ENCODE peak calls at places on chromosomes 3 and 15, in nine cellular contexts. K is sigmoid colon, G is HCT116, X is breast epithelium, Z is suprapubic skin, T is GM23338, A is spleen, S is transverse colon, J is H1. Y is an unnamed sample.

GRCh38 chr3:74267583-74268184 is 346.8 kb downstream of the CNTN3 start:
- DNase-seq in X (no peak), J (no peak), G (no peak), S (peak; percentile 19), K (no peak), Z (no peak), A (no peak), T (peak; percentile 91), Y (peak; percentile 36)

GRCh38 chr15:73125219-73125618 is 73.0 kb downstream of the NEO1 start:
- DNase-seq in X (no peak), A (no peak), S (no peak), J (no peak), K (no peak), G (no peak), T (peak; percentile 9), Z (no peak), Y (no peak)

GRCh38 chr3:48088056-48088748 is 72.0 kb upstream of the MAP4 start:
- DNase-seq in X (no peak), A (no peak), J (peak; percentile 54), G (no peak), S (no peak), Z (peak; percentile 82), K (peak; percentile 75), T (peak; percentile 44), Y (peak; percentile 3)

GRCh38 chr3:133783762-133784161 is 21.9 kb upstream of the SRPRB start:
- DNase-seq in K (no peak), J (no peak), Z (no peak), X (no peak), T (peak; percentile 53), A (no peak), G (no peak), S (no peak), Y (no peak)

GRCh38 chr3:15153103-15153502 is 52.9 kb upstream of the CAPN7 start:
- DNase-seq in A (no peak), G (no peak), J (no peak), T (no peak), S (no peak), Z (no peak), X (no peak), K (no peak), Y (no peak)

GRCh38 chr3:127551178-127551577 is 39.4 kb downstream of the TPRA1 start:
- DNase-seq in S (no peak), K (no peak), G (no peak), T (no peak), A (no peak), Z (no peak), J (no peak), X (no peak), Y (no peak)

GRCh38 chr3:123110238-123110952 is 43.6 kb downstream of the PDIA5 start:
- DNase-seq in X (no peak), T (no peak), Z (no peak), A (peak; percentile 61), S (no peak), K (no peak), G (no peak), J (no peak), Y (no peak)

GRCh38 chr3:34869696-34870095 is 769.6 kb upstream of the ARPP21 start:
- DNase-seq in G (no peak), X (no peak), T (no peak), J (no peak), Z (no peak), K (no peak), S (no peak), A (no peak), Y (no peak)

GRCh38 chr15:74781673-74782595 is at the start of gene CSK:
- DNase-seq in X (no peak), G (no peak), A (peak; percentile 96), Z (no peak), T (peak; percentile 67), K (peak; percentile 86), J (peak; percentile 79), S (peak; percentile 81), Y (peak; percentile 55)

GRCh38 chr15:74783808-74784175 is 1.9 kb downstream of the CSK start:
- DNase-seq in S (no peak), A (peak; percentile 78), K (peak; percentile 64), Z (no peak), T (no peak), X (no peak), G (no peak), J (no peak), Y (no peak)

GRCh38 chr15:74784426-74784825 is 2.5 kb downstream of the CSK start:
- DNase-seq in T (no peak), J (no peak), S (no peak), X (no peak), Z (no peak), G (no peak), A (peak; percentile 63), K (no peak), Y (no peak)

GRCh38 chr15:74782596-74783071 is 754 bp downstream of the CSK start:
- DNase-seq in A (peak; percentile 88), X (no peak), S (no peak), G (no peak), K (no peak), J (no peak), T (no peak), Z (no peak), Y (no peak)

DNA sequence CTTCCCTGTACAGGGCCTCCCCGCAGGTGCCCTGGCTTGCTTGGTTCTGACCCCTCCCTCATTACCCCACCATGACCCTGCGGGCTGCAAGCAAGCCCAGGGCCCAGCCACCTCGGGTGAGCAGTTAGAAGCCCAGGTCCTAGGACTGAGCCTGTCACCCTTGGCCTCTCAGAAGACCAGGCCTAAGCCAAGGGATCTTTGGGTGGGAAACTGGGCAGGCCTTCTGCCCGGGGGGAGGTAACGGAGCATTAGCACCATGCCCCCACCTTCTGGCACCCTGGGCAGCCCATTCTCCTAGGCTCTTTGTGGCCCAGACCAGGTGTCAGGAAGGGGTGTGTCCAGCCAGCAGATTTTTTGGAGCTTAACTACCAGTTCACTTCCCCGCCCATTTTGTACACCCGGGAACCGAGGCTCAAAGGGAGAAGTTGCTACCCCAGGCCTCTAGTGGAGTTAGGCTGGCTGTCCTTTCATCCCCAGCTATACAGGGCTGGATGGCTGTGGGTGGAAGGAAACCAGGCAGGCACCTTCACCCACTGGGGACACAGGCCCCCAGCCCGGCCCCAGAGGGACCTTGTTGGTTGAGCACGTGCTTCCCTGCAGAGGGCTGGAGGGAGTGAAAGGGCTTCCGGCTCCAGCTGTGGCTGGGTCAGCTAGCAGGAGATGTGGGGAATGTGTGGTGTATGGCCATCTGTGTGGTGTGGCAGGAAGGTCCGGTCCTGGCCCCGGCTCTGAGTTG is 1.4 kb downstream of the CSK start:
- DNase-seq in X (no peak), S (peak; percentile 59), Z (no peak), J (no peak), T (no peak), K (no peak), G (no peak), A (peak; percentile 90), Y (no peak)
- H3K4me1 ChIP-seq in X (peaks cover 13% of the 10 kb centered on the region), S (peaks cover 91% of the 10 kb centered on the region), Z (peaks cover 74% of the 10 kb centered on the region), J (peaks cover 24% of the 10 kb centered on the region), T (peaks cover 17% of the 10 kb centered on the region), K (peaks cover 69% of the 10 kb centered on the region), G (peaks cover 35% of the 10 kb centered on the region), A (peaks cover 93% of the 10 kb centered on the region), Y (peaks cover 25% of the 10 kb centered on the region)

DNA sequence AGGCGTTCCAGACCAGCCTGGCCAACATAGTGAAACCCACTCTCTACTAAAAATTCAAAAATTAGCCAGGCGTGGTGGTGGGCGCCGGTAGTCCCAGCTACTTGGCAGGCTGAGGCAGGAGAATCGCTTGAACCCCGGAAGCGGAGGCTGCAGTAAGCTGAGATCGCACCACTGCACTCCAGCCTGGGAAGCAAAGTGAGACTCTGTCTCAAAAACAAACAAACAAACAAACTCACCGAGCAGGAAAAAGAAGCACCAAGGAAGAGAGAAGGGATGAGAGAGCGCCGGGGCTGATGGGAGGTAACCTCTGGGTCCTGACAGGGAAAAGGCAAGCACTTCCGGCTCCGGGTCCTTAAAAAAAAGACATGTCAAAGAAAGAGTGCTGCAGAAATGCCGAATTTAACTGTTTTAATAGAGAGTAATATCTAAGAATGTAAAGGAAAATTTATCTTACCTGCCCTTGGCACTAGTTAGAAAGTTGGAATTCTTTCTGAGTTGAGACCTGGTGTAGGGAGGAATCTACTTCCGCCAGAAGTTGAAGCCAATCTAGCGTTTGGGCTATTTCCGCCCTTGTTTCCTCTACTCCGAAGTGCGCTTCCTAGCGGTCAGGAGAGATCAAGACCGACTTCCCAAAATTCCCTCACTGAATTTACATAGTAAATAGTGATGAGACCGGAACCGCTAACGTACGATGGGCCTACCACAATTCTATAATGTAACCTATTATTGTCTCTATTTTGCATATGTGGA is 29.1 kb downstream of the EFCAB12 start:
- DNase-seq in Z (no peak), S (peak; percentile 92), A (peak; percentile 88), J (peak; percentile 63), X (peak; percentile 66), T (peak; percentile 97), G (peak; percentile 95), K (peak; percentile 93), Y (peak; percentile 80)
- TF ChIP-seq POLR2AphosphoS5 in Z (no peak), S (no peak), A (peak; percentile 66), J (no peak), X (no peak), T (peak; percentile 71), G (peak; percentile 65), K (peak; percentile 21), Y (peak; percentile 86)

GRCh38 chr3:71348001-71348632 is 235.4 kb downstream of the FOXP1 start:
- DNase-seq in K (no peak), X (no peak), T (no peak), G (no peak), J (no peak), Z (no peak), A (no peak), S (no peak), Y (no peak)
- H3K4me3 ChIP-seq in K (no peak overlapping the region), X (no peak overlapping the region), T (no peak overlapping the region), G (no peak overlapping the region), J (no peak overlapping the region), Z (no peak overlapping the region), A (no peak overlapping the region), S (no peak overlapping the region), Y (no peak overlapping the region)

GRCh38 chr3:52893723-52894122 is 3.6 kb downstream of the STIMATE start:
- DNase-seq in S (no peak), T (no peak), X (no peak), Z (no peak), A (no peak), G (no peak), J (no peak), K (no peak), Y (no peak)

GRCh38 chr3:52892290-52892624 is 5.1 kb downstream of the STIMATE start:
- DNase-seq in G (no peak), Z (no peak), K (no peak), T (peak; percentile 33), A (no peak), X (no peak), J (no peak), S (no peak), Y (no peak)

GRCh38 chr3:52891615-52892081 is 5.7 kb downstream of the STIMATE start:
- DNase-seq in X (no peak), T (no peak), Z (no peak), A (no peak), G (no peak), J (no peak), S (no peak), K (no peak), Y (no peak)

GRCh38 chr3:52891164-52891563 is 6.2 kb downstream of the STIMATE start:
- DNase-seq in K (no peak), G (no peak), X (no peak), S (no peak), J (no peak), Z (no peak), A (no peak), T (no peak), Y (no peak)

DNA sequence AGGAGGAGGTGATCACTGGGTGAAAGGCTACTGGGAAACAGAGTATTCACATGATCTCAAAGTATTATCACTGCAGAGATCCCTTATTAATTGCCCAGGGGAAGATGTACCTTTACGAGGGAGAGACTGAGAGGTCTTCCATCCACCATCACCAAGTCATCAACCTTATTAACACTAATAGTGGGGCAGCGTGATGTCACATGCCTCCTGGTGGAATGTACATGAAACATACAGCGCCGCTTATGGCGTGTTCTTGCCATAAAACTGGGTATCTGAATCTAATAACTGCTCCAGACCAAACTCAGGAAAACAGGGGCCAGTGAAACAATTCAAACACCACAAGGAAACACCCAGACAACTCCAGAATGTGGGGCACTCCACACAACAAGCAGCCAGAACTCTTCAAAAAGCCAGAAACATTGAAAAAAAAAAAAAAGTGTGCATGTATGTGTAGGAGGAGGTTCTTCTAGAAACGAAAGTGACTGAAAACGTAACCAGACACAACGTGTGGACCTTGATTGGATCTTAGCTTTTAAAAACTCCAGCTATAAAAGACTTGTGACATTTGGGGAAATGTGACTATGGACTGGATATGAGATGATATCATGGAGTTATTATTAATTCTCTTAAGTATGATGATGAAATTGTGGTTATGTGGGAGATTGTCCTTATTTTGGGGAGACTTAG is 4.6 kb downstream of the STIMATE start:
- DNase-seq in Z (no peak), X (no peak), G (no peak), S (no peak), J (no peak), T (no peak), K (no peak), A (no peak), Y (no peak)
- H3K4me1 ChIP-seq in Z (peaks cover 62% of the 10 kb centered on the region), X (no peaks in the 10 kb centered on the region), G (peaks cover 18% of the 10 kb centered on the region), S (peaks cover 59% of the 10 kb centered on the region), J (no peaks in the 10 kb centered on the region), T (peaks cover 8% of the 10 kb centered on the region), K (peaks cover 50% of the 10 kb centered on the region), A (peaks cover 74% of the 10 kb centered on the region), Y (peaks cover 8% of the 10 kb centered on the region)

Y was measured in prostate gland.